ENCODE peak calls at places on chromosomes 11 and 22, in nine cellular contexts. G is spleen, H is GM12892, C is stomach, X is body of pancreas, D is lower leg skin, O is adrenal gland, R is Peyer's patch, T is gastrocnemius medialis. K is an unnamed sample.

GRCh38 chr22:27331526-27332281 is 469.9 kb downstream of the MN1 start:
- DNase-seq in H (no peak), O (no peak), X (peak), R (no peak), T (no peak), C (peak), G (no peak), D (no peak), K (no peak)

GRCh38 chr22:26553056-26553752 is 36.7 kb downstream of the TPST2 start:
- DNase-seq in D (no peak), C (no peak), T (no peak), O (no peak), G (no peak), X (peak), R (no peak), H (no peak), K (peak)

GRCh38 chr11:68994161-68994890 is 13.5 kb upstream of the MRGPRD start:
- DNase-seq in T (no peak), D (no peak), R (peak), C (no peak), H (no peak), O (peak), G (peak), X (no peak), K (no peak)

GRCh38 chr11:16966633-16967346 is 47.4 kb downstream of the PLEKHA7 start:
- DNase-seq in T (no peak), D (no peak), O (no peak), C (peak), G (no peak), R (peak), H (no peak), X (no peak), K (no peak)

GRCh38 chr11:133713406-133713805 is 131.9 kb downstream of the SPATA19 start:
- DNase-seq in D (no peak), G (no peak), H (no peak), R (no peak), C (no peak), O (no peak), T (no peak), X (no peak), K (no peak)

GRCh38 chr11:76783901-76784813 is 1.0 kb downstream of the TSKU start:
- DNase-seq in D (no peak), G (peak), O (peak), H (no peak), X (peak), R (no peak), T (no peak), C (peak), K (peak)

GRCh38 chr11:91265946-91266345 is 958.7 kb upstream of the FAT3 start:
- DNase-seq in R (no peak), T (no peak), C (no peak), X (no peak), D (no peak), H (no peak), O (no peak), G (no peak), K (no peak)

GRCh38 chr22:29912605-29913398 is 29.8 kb downstream of the MTMR3 start:
- DNase-seq in T (no peak), C (no peak), D (no peak), X (no peak), G (no peak), H (no peak), O (no peak), R (no peak), K (peak)

GRCh38 chr11:28798286-28798685 is 690.1 kb downstream of the METTL15 start:
- DNase-seq in G (no peak), T (no peak), C (no peak), O (no peak), D (no peak), H (no peak), X (no peak), R (no peak), K (no peak)

GRCh38 chr11:85170184-85170583 is 457.0 kb downstream of the DLG2 start:
- DNase-seq in C (no peak), G (no peak), R (no peak), O (no peak), H (no peak), X (no peak), D (no peak), T (no peak), K (peak)

GRCh38 chr11:13963169-13963948 is 836 bp downstream of the SPON1 start:
- DNase-seq in R (peak), T (no peak), C (no peak), D (no peak), X (no peak), O (peak), H (peak), G (peak), K (no peak)

GRCh38 chr11:18617688-18618340 is 16.3 kb downstream of the SPTY2D1 start:
- DNase-seq in O (no peak), X (no peak), C (no peak), T (no peak), R (no peak), G (no peak), D (no peak), H (no peak), K (no peak)

DNA sequence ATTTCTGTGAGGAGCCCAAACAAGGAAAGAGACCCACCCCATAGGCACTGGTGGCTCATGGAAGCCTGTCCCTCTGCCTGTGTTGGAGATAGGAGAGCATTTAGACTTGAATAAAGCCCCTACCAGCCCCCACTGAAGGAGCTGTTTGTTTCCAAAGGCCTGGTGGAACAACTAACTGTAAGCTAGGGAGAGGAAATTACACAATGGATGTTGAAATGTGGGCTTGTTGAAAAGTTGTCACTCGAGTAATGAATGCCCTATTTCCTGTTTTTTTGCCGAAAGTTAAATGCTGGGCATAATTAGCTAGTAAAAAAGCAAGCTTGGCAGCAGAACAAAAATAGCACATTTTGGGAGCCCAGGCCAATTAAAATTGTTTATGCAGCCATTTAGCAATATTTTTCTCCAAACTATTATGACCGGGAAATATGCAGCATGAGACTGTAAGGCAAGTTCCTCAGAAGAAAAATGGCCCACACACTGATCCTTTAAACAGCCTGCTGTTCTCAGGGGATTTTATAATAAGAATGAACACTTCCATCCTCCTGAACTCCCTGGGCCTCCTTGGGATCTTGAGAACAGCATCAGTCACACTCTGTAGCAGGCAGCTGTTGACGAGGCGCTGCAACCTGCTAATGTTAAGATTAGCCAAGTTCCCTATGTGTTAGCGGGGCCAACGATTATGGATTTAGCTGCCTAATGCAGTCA is 38.6 kb upstream of the LMO2 start:
- DNase-seq in T (peak), O (no peak), H (no peak), C (no peak), R (no peak), X (peak), D (peak), G (no peak), K (no peak)
- TF ChIP-seq POLR2A in T (no peak), O (no peak), H (no peak), C (no peak), R (no peak), X (no peak), D (no peak), G (no peak), K (no peak)

DNA sequence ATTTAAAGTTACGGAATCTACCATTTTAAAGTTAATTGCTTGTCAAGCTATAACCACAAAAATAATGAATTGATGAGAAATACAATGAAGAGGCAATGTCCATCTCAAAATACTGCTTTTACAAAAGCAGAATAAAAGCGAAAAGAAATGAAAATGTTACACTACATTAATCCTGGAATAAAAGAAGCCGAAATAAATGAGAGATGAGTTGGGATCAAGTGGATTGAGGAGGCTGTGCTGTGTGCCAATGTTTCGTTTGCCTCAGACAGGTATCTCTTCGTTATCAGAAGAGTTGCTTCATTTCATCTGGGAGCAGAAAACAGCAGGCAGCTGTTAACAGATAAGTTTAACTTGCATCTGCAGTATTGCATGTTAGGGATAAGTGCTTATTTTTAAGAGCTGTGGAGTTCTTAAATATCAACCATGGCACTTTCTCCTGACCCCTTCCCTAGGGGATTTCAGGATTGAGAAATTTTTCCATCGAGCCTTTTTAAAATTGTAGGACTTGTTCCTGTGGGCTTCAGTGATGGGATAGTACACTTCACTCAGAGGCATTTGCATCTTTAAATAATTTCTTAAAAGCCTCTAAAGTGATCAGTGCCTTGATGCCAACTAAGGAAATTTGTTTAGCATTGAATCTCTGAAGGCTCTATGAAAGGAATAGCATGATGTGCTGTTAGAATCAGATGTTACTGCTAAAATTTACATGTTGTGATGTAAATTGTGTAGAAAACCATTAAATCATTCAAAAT is 4.2 kb downstream of the MALAT1 start:
- DNase-seq in C (no peak), T (no peak), D (no peak), X (no peak), O (no peak), H (no peak), R (peak), G (no peak), K (no peak)
- TF ChIP-seq POLR2A in C (no peak), T (peak), D (no peak), X (peak), O (peak), H (peak), R (peak), G (peak), K (no peak)

GRCh38 chr22:36298118-36298517 is 45.2 kb downstream of the APOL1 start:
- DNase-seq in R (no peak), H (no peak), X (no peak), T (no peak), G (peak), D (no peak), C (no peak), O (no peak), K (no peak)
- TF ChIP-seq POLR2A in R (no peak), H (no peak), X (no peak), T (no peak), G (no peak), D (no peak), C (no peak), O (no peak), K (no peak)

GRCh38 chr22:45150139-45150538 is 13.6 kb upstream of the NUP50 start:
- DNase-seq in X (no peak), O (no peak), G (no peak), C (no peak), T (no peak), H (no peak), R (no peak), D (no peak), K (no peak)
- TF ChIP-seq POLR2A in X (no peak), O (no peak), G (no peak), C (no peak), T (no peak), H (no peak), R (no peak), D (no peak), K (no peak)

GRCh38 chr11:102462610-102463009 is 10.0 kb upstream of the TMEM123 start:
- DNase-seq in G (no peak), H (no peak), R (no peak), O (no peak), T (no peak), X (peak), D (no peak), C (no peak), K (no peak)
- TF ChIP-seq POLR2A in G (no peak), H (no peak), R (no peak), O (no peak), T (no peak), X (no peak), D (no peak), C (no peak), K (no peak)

K was measured in H54.